ENCODE peak calls at places on chromosomes 4 and X, in ten cellular contexts. One of them, this sample, is unnamed.

GRCh38 chr4:83011779-83012630 is 1.4 kb upstream of the LIN54 start:
- DNase-seq in GM12878: no peak
- DNase-seq in vagina: no peak
- DNase-seq in cardiac muscle cell: peak
- DNase-seq in MM.1S: peak
- DNase-seq in cardiac fibroblast: no peak
- DNase-seq in left ventricle myocardium inferior: peak
- DNase-seq in A549: peak
- DNase-seq in PC-9: peak
- DNase-seq in astrocyte of the spinal cord: peak
- DNase-seq in this sample: no peak

GRCh38 chr4:3424522-3425095 is 17.2 kb upstream of the HGFAC start:
- DNase-seq in cardiac fibroblast: no peak
- DNase-seq in MM.1S: no peak
- DNase-seq in GM12878: no peak
- DNase-seq in A549: no peak
- DNase-seq in cardiac muscle cell: no peak
- DNase-seq in left ventricle myocardium inferior: no peak
- DNase-seq in vagina: no peak
- DNase-seq in PC-9: no peak
- DNase-seq in astrocyte of the spinal cord: no peak
- DNase-seq in this sample: no peak

GRCh38 chrX:12970691-12971202 is 4.2 kb upstream of the TMSB4X start:
- DNase-seq in cardiac muscle cell: peak
- DNase-seq in cardiac fibroblast: peak
- DNase-seq in astrocyte of the spinal cord: peak
- DNase-seq in A549: no peak
- DNase-seq in left ventricle myocardium inferior: no peak
- DNase-seq in GM12878: peak
- DNase-seq in PC-9: no peak
- DNase-seq in MM.1S: no peak
- DNase-seq in vagina: no peak
- DNase-seq in this sample: no peak

GRCh38 chr4:336893-337142 is 796 bp upstream of the ZNF141 start:
- DNase-seq in vagina: no peak
- DNase-seq in A549: no peak
- DNase-seq in GM12878: no peak
- DNase-seq in astrocyte of the spinal cord: no peak
- DNase-seq in cardiac muscle cell: no peak
- DNase-seq in cardiac fibroblast: no peak
- DNase-seq in left ventricle myocardium inferior: no peak
- DNase-seq in MM.1S: no peak
- DNase-seq in PC-9: no peak
- DNase-seq in this sample: no peak

GRCh38 chr4:184424993-184425758 is 49.2 kb downstream of the IRF2 start:
- DNase-seq in cardiac muscle cell: peak
- DNase-seq in cardiac fibroblast: no peak
- DNase-seq in MM.1S: no peak
- DNase-seq in A549: no peak
- DNase-seq in left ventricle myocardium inferior: peak
- DNase-seq in PC-9: no peak
- DNase-seq in GM12878: no peak
- DNase-seq in vagina: no peak
- DNase-seq in astrocyte of the spinal cord: no peak
- DNase-seq in this sample: no peak

GRCh38 chr4:74618659-74619058 is 173.7 kb downstream of the AREG start:
- DNase-seq in cardiac fibroblast: peak
- DNase-seq in GM12878: no peak
- DNase-seq in vagina: no peak
- DNase-seq in cardiac muscle cell: no peak
- DNase-seq in A549: peak
- DNase-seq in MM.1S: no peak
- DNase-seq in astrocyte of the spinal cord: peak
- DNase-seq in left ventricle myocardium inferior: no peak
- DNase-seq in PC-9: peak
- DNase-seq in this sample: no peak

GRCh38 chrX:129933700-129934099 is 27.7 kb downstream of the UTP14A start:
- DNase-seq in GM12878: no peak
- DNase-seq in cardiac fibroblast: no peak
- DNase-seq in astrocyte of the spinal cord: no peak
- DNase-seq in vagina: no peak
- DNase-seq in cardiac muscle cell: no peak
- DNase-seq in A549: no peak
- DNase-seq in left ventricle myocardium inferior: no peak
- DNase-seq in PC-9: no peak
- DNase-seq in MM.1S: no peak
- DNase-seq in this sample: no peak

GRCh38 chrX:115345654-115346014 is 56.1 kb downstream of the LUZP4 start:
- DNase-seq in cardiac muscle cell: peak
- DNase-seq in left ventricle myocardium inferior: no peak
- DNase-seq in A549: no peak
- DNase-seq in PC-9: no peak
- DNase-seq in cardiac fibroblast: no peak
- DNase-seq in vagina: no peak
- DNase-seq in GM12878: no peak
- DNase-seq in astrocyte of the spinal cord: no peak
- DNase-seq in MM.1S: no peak
- DNase-seq in this sample: no peak

GRCh38 chr4:152462715-152463114 is 73.2 kb downstream of the FBXW7 start:
- DNase-seq in cardiac muscle cell: no peak
- DNase-seq in left ventricle myocardium inferior: no peak
- DNase-seq in vagina: no peak
- DNase-seq in astrocyte of the spinal cord: no peak
- DNase-seq in cardiac fibroblast: peak
- DNase-seq in PC-9: no peak
- DNase-seq in A549: no peak
- DNase-seq in MM.1S: no peak
- DNase-seq in GM12878: no peak
- DNase-seq in this sample: no peak

GRCh38 chr4:87046111-87046510 is 111.3 kb downstream of the AFF1 start:
- DNase-seq in MM.1S: no peak
- DNase-seq in GM12878: no peak
- DNase-seq in left ventricle myocardium inferior: no peak
- DNase-seq in PC-9: no peak
- DNase-seq in vagina: no peak
- DNase-seq in A549: no peak
- DNase-seq in cardiac fibroblast: peak
- DNase-seq in astrocyte of the spinal cord: peak
- DNase-seq in cardiac muscle cell: no peak
- DNase-seq in this sample: no peak

GRCh38 chr4:128600410-128600809 is 209.1 kb upstream of the JADE1 start:
- DNase-seq in cardiac fibroblast: peak
- DNase-seq in A549: no peak
- DNase-seq in vagina: no peak
- DNase-seq in left ventricle myocardium inferior: no peak
- DNase-seq in GM12878: no peak
- DNase-seq in MM.1S: no peak
- DNase-seq in cardiac muscle cell: no peak
- DNase-seq in astrocyte of the spinal cord: peak
- DNase-seq in PC-9: no peak
- DNase-seq in this sample: no peak

GRCh38 chr4:150381671-150382427 is 200.1 kb upstream of the MAB21L2 start:
- DNase-seq in PC-9: no peak
- DNase-seq in vagina: no peak
- DNase-seq in GM12878: no peak
- DNase-seq in MM.1S: no peak
- DNase-seq in astrocyte of the spinal cord: no peak
- DNase-seq in A549: no peak
- DNase-seq in left ventricle myocardium inferior: no peak
- DNase-seq in cardiac muscle cell: no peak
- DNase-seq in cardiac fibroblast: peak
- DNase-seq in this sample: no peak

GRCh38 chr4:147965873-147966272 is 234.0 kb downstream of the ARHGAP10 start:
- DNase-seq in MM.1S: no peak
- DNase-seq in A549: no peak
- DNase-seq in cardiac fibroblast: no peak
- DNase-seq in vagina: no peak
- DNase-seq in astrocyte of the spinal cord: no peak
- DNase-seq in GM12878: no peak
- DNase-seq in cardiac muscle cell: no peak
- DNase-seq in PC-9: no peak
- DNase-seq in left ventricle myocardium inferior: no peak
- DNase-seq in this sample: no peak

GRCh38 chr4:139746430-139746829 is 80.8 kb downstream of the MGST2 start:
- DNase-seq in GM12878: no peak
- DNase-seq in astrocyte of the spinal cord: no peak
- DNase-seq in left ventricle myocardium inferior: no peak
- DNase-seq in vagina: no peak
- DNase-seq in MM.1S: no peak
- DNase-seq in PC-9: no peak
- DNase-seq in cardiac fibroblast: no peak
- DNase-seq in cardiac muscle cell: peak
- DNase-seq in A549: no peak
- DNase-seq in this sample: no peak

GRCh38 chrX:72475338-72475737 is 97.3 kb downstream of the HDAC8 start:
- DNase-seq in cardiac muscle cell: no peak
- DNase-seq in left ventricle myocardium inferior: no peak
- DNase-seq in cardiac fibroblast: no peak
- DNase-seq in MM.1S: no peak
- DNase-seq in GM12878: no peak
- DNase-seq in astrocyte of the spinal cord: no peak
- DNase-seq in vagina: no peak
- DNase-seq in PC-9: peak
- DNase-seq in A549: no peak
- DNase-seq in this sample: no peak

GRCh38 chr4:26568446-26568994 is 15.4 kb upstream of the TBC1D19 start:
- DNase-seq in left ventricle myocardium inferior: no peak
- DNase-seq in A549: peak
- DNase-seq in cardiac muscle cell: no peak
- DNase-seq in astrocyte of the spinal cord: peak
- DNase-seq in cardiac fibroblast: peak
- DNase-seq in vagina: no peak
- DNase-seq in GM12878: no peak
- DNase-seq in PC-9: peak
- DNase-seq in MM.1S: no peak
- DNase-seq in this sample: peak
- H3K4me3 ChIP-seq in left ventricle myocardium inferior: no peak
- H3K4me3 ChIP-seq in A549: no peak
- H3K4me3 ChIP-seq in cardiac muscle cell: no peak
- H3K4me3 ChIP-seq in astrocyte of the spinal cord: no peak
- H3K4me3 ChIP-seq in cardiac fibroblast: no peak
- H3K4me3 ChIP-seq in vagina: no peak
- H3K4me3 ChIP-seq in GM12878: no peak
- H3K4me3 ChIP-seq in PC-9: no peak
- H3K4me3 ChIP-seq in MM.1S: no peak
- H3K4me3 ChIP-seq in this sample: no peak

DNA sequence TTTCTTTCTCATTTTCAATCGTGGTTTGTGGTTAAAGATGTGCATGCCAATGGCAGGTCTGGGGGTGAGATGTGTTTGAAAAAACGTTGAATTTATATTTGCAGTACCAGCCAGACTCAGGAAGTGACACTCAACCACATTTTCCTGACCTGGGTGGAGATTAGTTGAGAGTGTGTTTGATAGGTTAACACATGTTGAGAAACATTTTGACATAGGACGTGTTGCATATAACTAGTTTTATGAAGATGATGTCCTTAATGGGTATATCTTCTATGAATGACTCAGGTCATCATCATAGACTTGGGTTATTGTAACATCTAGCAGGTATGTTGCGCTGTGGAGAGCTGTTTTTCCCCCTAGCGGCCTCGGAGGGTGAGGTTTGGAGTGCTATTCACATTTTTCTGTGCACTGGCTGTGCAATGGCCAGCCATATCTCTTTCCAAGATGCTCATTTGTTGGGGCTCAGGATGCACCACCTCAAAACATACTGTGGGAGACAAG is 21.7 kb upstream of the CD38 start:
- DNase-seq in GM12878: peak
- DNase-seq in cardiac fibroblast: peak
- DNase-seq in MM.1S: peak
- DNase-seq in A549: peak
- DNase-seq in vagina: no peak
- DNase-seq in left ventricle myocardium inferior: no peak
- DNase-seq in PC-9: peak
- DNase-seq in astrocyte of the spinal cord: peak
- DNase-seq in cardiac muscle cell: no peak
- DNase-seq in this sample: no peak
- TF ChIP-seq CTCF in GM12878: peak
- TF ChIP-seq CTCF in cardiac fibroblast: no peak
- TF ChIP-seq CTCF in MM.1S: peak
- TF ChIP-seq CTCF in A549: no peak
- TF ChIP-seq CTCF in vagina: no peak
- TF ChIP-seq CTCF in left ventricle myocardium inferior: no peak
- TF ChIP-seq CTCF in PC-9: no peak
- TF ChIP-seq CTCF in astrocyte of the spinal cord: peak
- TF ChIP-seq CTCF in cardiac muscle cell: peak
- TF ChIP-seq CTCF in this sample: peak

GRCh38 chr4:189202869-189203271 is 737.8 kb upstream of the FRG1 start:
- DNase-seq in left ventricle myocardium inferior: no peak
- DNase-seq in vagina: no peak
- DNase-seq in PC-9: no peak
- DNase-seq in GM12878: no peak
- DNase-seq in cardiac fibroblast: peak
- DNase-seq in A549: peak
- DNase-seq in cardiac muscle cell: peak
- DNase-seq in MM.1S: no peak
- DNase-seq in astrocyte of the spinal cord: peak
- DNase-seq in this sample: no peak
- H3K4me3 ChIP-seq in left ventricle myocardium inferior: peak
- H3K4me3 ChIP-seq in vagina: peak
- H3K4me3 ChIP-seq in PC-9: no peak
- H3K4me3 ChIP-seq in GM12878: no peak
- H3K4me3 ChIP-seq in cardiac fibroblast: no peak
- H3K4me3 ChIP-seq in A549: no peak
- H3K4me3 ChIP-seq in cardiac muscle cell: no peak
- H3K4me3 ChIP-seq in MM.1S: peak
- H3K4me3 ChIP-seq in astrocyte of the spinal cord: no peak
- H3K4me3 ChIP-seq in this sample: no peak

GRCh38 chrX:40922307-40922706 is 162.9 kb upstream of the USP9X start:
- DNase-seq in PC-9: peak
- DNase-seq in astrocyte of the spinal cord: peak
- DNase-seq in cardiac fibroblast: peak
- DNase-seq in vagina: no peak
- DNase-seq in left ventricle myocardium inferior: no peak
- DNase-seq in GM12878: no peak
- DNase-seq in A549: peak
- DNase-seq in cardiac muscle cell: peak
- DNase-seq in MM.1S: peak
- DNase-seq in this sample: peak
- TF ChIP-seq CTCF in PC-9: peak
- TF ChIP-seq CTCF in astrocyte of the spinal cord: peak
- TF ChIP-seq CTCF in cardiac fibroblast: peak
- TF ChIP-seq CTCF in vagina: no peak
- TF ChIP-seq CTCF in left ventricle myocardium inferior: peak
- TF ChIP-seq CTCF in GM12878: peak
- TF ChIP-seq CTCF in A549: no peak
- TF ChIP-seq CTCF in cardiac muscle cell: peak
- TF ChIP-seq CTCF in MM.1S: peak
- TF ChIP-seq CTCF in this sample: peak

GRCh38 chrX:47574096-47574553 is 8.1 kb upstream of the TIMP1 start:
- DNase-seq in vagina: no peak
- DNase-seq in PC-9: no peak
- DNase-seq in A549: no peak
- DNase-seq in MM.1S: no peak
- DNase-seq in astrocyte of the spinal cord: no peak
- DNase-seq in GM12878: no peak
- DNase-seq in left ventricle myocardium inferior: no peak
- DNase-seq in cardiac fibroblast: no peak
- DNase-seq in cardiac muscle cell: peak
- DNase-seq in this sample: no peak
- H3K4me3 ChIP-seq in vagina: peak
- H3K4me3 ChIP-seq in PC-9: no peak
- H3K4me3 ChIP-seq in A549: no peak
- H3K4me3 ChIP-seq in MM.1S: no peak
- H3K4me3 ChIP-seq in astrocyte of the spinal cord: no peak
- H3K4me3 ChIP-seq in GM12878: no peak
- H3K4me3 ChIP-seq in left ventricle myocardium inferior: peak
- H3K4me3 ChIP-seq in cardiac fibroblast: no peak
- H3K4me3 ChIP-seq in cardiac muscle cell: peak
- H3K4me3 ChIP-seq in this sample: no peak

GRCh38 chr4:75963558-75963957 is 22.7 kb upstream of the NAAA start:
- DNase-seq in MM.1S: no peak
- DNase-seq in cardiac fibroblast: no peak
- DNase-seq in A549: no peak
- DNase-seq in cardiac muscle cell: no peak
- DNase-seq in PC-9: no peak
- DNase-seq in vagina: no peak
- DNase-seq in astrocyte of the spinal cord: no peak
- DNase-seq in GM12878: no peak
- DNase-seq in left ventricle myocardium inferior: no peak
- DNase-seq in this sample: no peak
- TF ChIP-seq CTCF in MM.1S: no peak
- TF ChIP-seq CTCF in cardiac fibroblast: no peak
- TF ChIP-seq CTCF in A549: no peak
- TF ChIP-seq CTCF in cardiac muscle cell: no peak
- TF ChIP-seq CTCF in PC-9: no peak
- TF ChIP-seq CTCF in vagina: no peak
- TF ChIP-seq CTCF in astrocyte of the spinal cord: no peak
- TF ChIP-seq CTCF in GM12878: no peak
- TF ChIP-seq CTCF in left ventricle myocardium inferior: no peak
- TF ChIP-seq CTCF in this sample: no peak